ENCODE peak calls at places on chromosomes 1 and 21, in eight cellular contexts. One of them, this sample, is unnamed.

GRCh38 chr1:159817276-159818041 is 9.2 kb upstream of the SLAMF8 start:
- DNase-seq in colonic mucosa: no peak
- DNase-seq in prostate gland: no peak
- DNase-seq in neural progenitor cell: no peak
- DNase-seq in GM23248: peak
- DNase-seq in CD8-positive, alpha-beta T cell: no peak
- DNase-seq in tibial nerve: no peak
- DNase-seq in brain microvascular endothelial cell: peak
- DNase-seq in this sample: no peak

GRCh38 chr1:246246430-246246829 is 260.6 kb downstream of the SMYD3 start:
- DNase-seq in CD8-positive, alpha-beta T cell: no peak
- DNase-seq in colonic mucosa: no peak
- DNase-seq in GM23248: no peak
- DNase-seq in prostate gland: no peak
- DNase-seq in tibial nerve: no peak
- DNase-seq in neural progenitor cell: no peak
- DNase-seq in brain microvascular endothelial cell: no peak
- DNase-seq in this sample: no peak

GRCh38 chr1:68919070-68919469 is 422.2 kb upstream of the DEPDC1 start:
- DNase-seq in prostate gland: no peak
- DNase-seq in neural progenitor cell: no peak
- DNase-seq in CD8-positive, alpha-beta T cell: no peak
- DNase-seq in brain microvascular endothelial cell: no peak
- DNase-seq in colonic mucosa: no peak
- DNase-seq in GM23248: no peak
- DNase-seq in tibial nerve: no peak
- DNase-seq in this sample: no peak

GRCh38 chr1:109904105-109904817 is 6.4 kb upstream of the CSF1 start:
- DNase-seq in prostate gland: no peak
- DNase-seq in neural progenitor cell: no peak
- DNase-seq in CD8-positive, alpha-beta T cell: no peak
- DNase-seq in brain microvascular endothelial cell: no peak
- DNase-seq in colonic mucosa: no peak
- DNase-seq in GM23248: peak
- DNase-seq in tibial nerve: no peak
- DNase-seq in this sample: peak

GRCh38 chr21:15826908-15827601 is 97.3 kb downstream of the USP25 start:
- DNase-seq in colonic mucosa: no peak
- DNase-seq in prostate gland: no peak
- DNase-seq in brain microvascular endothelial cell: no peak
- DNase-seq in GM23248: no peak
- DNase-seq in neural progenitor cell: no peak
- DNase-seq in tibial nerve: no peak
- DNase-seq in CD8-positive, alpha-beta T cell: no peak
- DNase-seq in this sample: peak

GRCh38 chr1:247111259-247111635 is 7.1 kb upstream of the ZNF669 start:
- DNase-seq in colonic mucosa: no peak
- DNase-seq in CD8-positive, alpha-beta T cell: no peak
- DNase-seq in neural progenitor cell: peak
- DNase-seq in prostate gland: no peak
- DNase-seq in GM23248: peak
- DNase-seq in brain microvascular endothelial cell: no peak
- DNase-seq in tibial nerve: no peak
- DNase-seq in this sample: no peak

GRCh38 chr1:163604391-163604790 is 282.6 kb downstream of the NUF2 start:
- DNase-seq in CD8-positive, alpha-beta T cell: no peak
- DNase-seq in brain microvascular endothelial cell: no peak
- DNase-seq in neural progenitor cell: no peak
- DNase-seq in GM23248: no peak
- DNase-seq in tibial nerve: no peak
- DNase-seq in colonic mucosa: no peak
- DNase-seq in prostate gland: no peak
- DNase-seq in this sample: no peak

GRCh38 chr1:59852117-59852516 is 37.4 kb downstream of the HOOK1 start:
- DNase-seq in GM23248: no peak
- DNase-seq in tibial nerve: no peak
- DNase-seq in prostate gland: no peak
- DNase-seq in colonic mucosa: no peak
- DNase-seq in neural progenitor cell: no peak
- DNase-seq in brain microvascular endothelial cell: no peak
- DNase-seq in CD8-positive, alpha-beta T cell: no peak
- DNase-seq in this sample: no peak

GRCh38 chr1:203537806-203538464 is 44.0 kb downstream of the OPTC start:
- DNase-seq in prostate gland: peak
- DNase-seq in brain microvascular endothelial cell: peak
- DNase-seq in colonic mucosa: peak
- DNase-seq in tibial nerve: no peak
- DNase-seq in GM23248: peak
- DNase-seq in CD8-positive, alpha-beta T cell: no peak
- DNase-seq in neural progenitor cell: no peak
- DNase-seq in this sample: no peak

GRCh38 chr1:202954057-202954745 is 3.9 kb downstream of the ADIPOR1 start:
- DNase-seq in tibial nerve: no peak
- DNase-seq in CD8-positive, alpha-beta T cell: no peak
- DNase-seq in neural progenitor cell: no peak
- DNase-seq in GM23248: no peak
- DNase-seq in colonic mucosa: no peak
- DNase-seq in prostate gland: no peak
- DNase-seq in brain microvascular endothelial cell: no peak
- DNase-seq in this sample: no peak

GRCh38 chr1:178571807-178572206 is 58.9 kb downstream of the TEX35 start:
- DNase-seq in prostate gland: no peak
- DNase-seq in brain microvascular endothelial cell: no peak
- DNase-seq in colonic mucosa: no peak
- DNase-seq in neural progenitor cell: no peak
- DNase-seq in tibial nerve: no peak
- DNase-seq in GM23248: no peak
- DNase-seq in CD8-positive, alpha-beta T cell: no peak
- DNase-seq in this sample: no peak

DNA sequence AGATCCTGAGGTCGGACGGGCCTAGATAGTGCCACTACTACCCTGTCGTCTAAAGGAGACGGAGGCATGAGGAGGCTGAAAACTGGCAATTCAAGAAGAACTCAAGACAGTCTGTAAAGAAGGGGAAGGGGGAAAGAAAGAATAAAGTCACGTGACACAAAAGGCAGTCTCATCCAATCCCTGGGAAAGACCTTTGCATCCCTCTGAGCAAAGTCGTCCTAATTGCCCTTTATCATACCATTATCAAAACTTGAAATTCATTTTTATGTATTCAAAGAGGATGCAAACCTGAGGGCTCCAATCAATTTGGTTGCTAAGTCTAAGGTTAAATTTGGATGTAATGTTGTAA is 2.2 kb downstream of the DUSP10 start:
- DNase-seq in prostate gland: no peak
- DNase-seq in brain microvascular endothelial cell: no peak
- DNase-seq in neural progenitor cell: no peak
- DNase-seq in colonic mucosa: no peak
- DNase-seq in tibial nerve: no peak
- DNase-seq in GM23248: no peak
- DNase-seq in CD8-positive, alpha-beta T cell: no peak
- DNase-seq in this sample: no peak
- H3K4me3 ChIP-seq in prostate gland: no peak
- H3K4me3 ChIP-seq in brain microvascular endothelial cell: no peak
- H3K4me3 ChIP-seq in neural progenitor cell: no peak
- H3K4me3 ChIP-seq in colonic mucosa: no peak
- H3K4me3 ChIP-seq in tibial nerve: no peak
- H3K4me3 ChIP-seq in GM23248: peak
- H3K4me3 ChIP-seq in CD8-positive, alpha-beta T cell: no peak
- H3K4me3 ChIP-seq in this sample: no peak

DNA sequence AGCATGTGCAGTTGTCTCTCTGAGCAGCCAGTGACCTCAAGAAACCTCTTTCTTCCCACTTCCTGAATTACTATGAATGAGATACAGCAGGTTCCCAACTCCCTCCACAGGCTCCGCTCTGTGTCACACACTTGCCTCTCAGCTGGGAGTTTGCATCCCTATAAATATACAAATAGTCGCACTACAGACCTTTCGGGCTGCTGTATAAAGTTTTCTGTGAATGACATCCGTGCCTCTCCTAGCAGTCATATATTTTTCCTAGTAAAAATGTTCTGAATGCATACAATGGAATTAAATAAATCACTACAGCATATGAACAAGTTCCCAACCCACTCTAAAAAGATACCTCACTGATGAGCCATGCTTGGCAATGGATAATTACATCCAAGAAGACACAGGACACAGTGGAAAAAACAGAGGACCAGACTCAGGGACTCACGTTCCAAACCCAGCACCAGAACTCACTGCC is 66.8 kb downstream of the CAPZB start:
- DNase-seq in brain microvascular endothelial cell: peak
- DNase-seq in CD8-positive, alpha-beta T cell: no peak
- DNase-seq in GM23248: peak
- DNase-seq in colonic mucosa: no peak
- DNase-seq in prostate gland: no peak
- DNase-seq in tibial nerve: no peak
- DNase-seq in neural progenitor cell: no peak
- DNase-seq in this sample: no peak
- H3K4me3 ChIP-seq in brain microvascular endothelial cell: no peak
- H3K4me3 ChIP-seq in CD8-positive, alpha-beta T cell: no peak
- H3K4me3 ChIP-seq in GM23248: no peak
- H3K4me3 ChIP-seq in colonic mucosa: no peak
- H3K4me3 ChIP-seq in prostate gland: no peak
- H3K4me3 ChIP-seq in tibial nerve: no peak
- H3K4me3 ChIP-seq in neural progenitor cell: no peak
- H3K4me3 ChIP-seq in this sample: no peak

DNA sequence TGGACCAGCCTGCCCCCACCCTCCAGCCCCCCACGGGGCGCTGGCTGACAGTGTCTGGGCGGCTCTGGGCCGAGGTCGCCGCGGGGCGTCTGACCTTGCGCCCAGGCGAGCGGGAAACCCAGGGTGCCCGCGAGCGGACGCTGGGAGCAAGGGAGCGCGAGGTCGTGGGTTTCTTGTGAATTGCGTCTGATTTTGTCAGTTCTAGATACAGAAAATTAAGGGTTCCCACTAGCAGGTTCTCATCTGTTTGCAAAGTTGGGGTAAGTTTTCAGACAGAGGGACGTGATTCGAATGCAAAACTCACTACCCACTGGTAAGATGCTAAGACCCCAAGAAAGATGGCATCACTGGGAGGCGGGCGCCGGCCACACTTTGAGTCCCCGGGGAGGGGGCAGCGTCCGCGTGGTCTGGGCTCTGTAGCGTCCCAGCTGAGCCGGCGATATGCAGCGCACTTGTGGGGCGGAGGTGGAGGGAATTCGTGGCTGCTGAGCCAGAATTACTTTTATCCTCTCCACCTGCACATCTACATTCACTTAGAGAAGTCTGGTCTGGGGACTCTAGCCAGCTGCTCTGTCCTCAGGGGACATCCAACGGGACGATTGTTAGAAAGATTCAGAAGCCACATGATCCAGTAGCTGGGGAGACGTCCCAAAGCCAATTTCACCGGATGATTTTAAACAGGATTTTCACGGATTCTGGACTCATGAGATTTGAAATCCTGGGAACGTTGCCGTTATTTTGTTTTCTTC is 1.0 kb downstream of the JAM2 start:
- DNase-seq in GM23248: peak
- DNase-seq in CD8-positive, alpha-beta T cell: no peak
- DNase-seq in brain microvascular endothelial cell: no peak
- DNase-seq in prostate gland: peak
- DNase-seq in neural progenitor cell: peak
- DNase-seq in colonic mucosa: peak
- DNase-seq in tibial nerve: peak
- DNase-seq in this sample: no peak
- H3K4me3 ChIP-seq in GM23248: peak
- H3K4me3 ChIP-seq in CD8-positive, alpha-beta T cell: peak
- H3K4me3 ChIP-seq in brain microvascular endothelial cell: peak
- H3K4me3 ChIP-seq in prostate gland: peak
- H3K4me3 ChIP-seq in neural progenitor cell: peak
- H3K4me3 ChIP-seq in colonic mucosa: peak
- H3K4me3 ChIP-seq in tibial nerve: peak
- H3K4me3 ChIP-seq in this sample: peak

DNA sequence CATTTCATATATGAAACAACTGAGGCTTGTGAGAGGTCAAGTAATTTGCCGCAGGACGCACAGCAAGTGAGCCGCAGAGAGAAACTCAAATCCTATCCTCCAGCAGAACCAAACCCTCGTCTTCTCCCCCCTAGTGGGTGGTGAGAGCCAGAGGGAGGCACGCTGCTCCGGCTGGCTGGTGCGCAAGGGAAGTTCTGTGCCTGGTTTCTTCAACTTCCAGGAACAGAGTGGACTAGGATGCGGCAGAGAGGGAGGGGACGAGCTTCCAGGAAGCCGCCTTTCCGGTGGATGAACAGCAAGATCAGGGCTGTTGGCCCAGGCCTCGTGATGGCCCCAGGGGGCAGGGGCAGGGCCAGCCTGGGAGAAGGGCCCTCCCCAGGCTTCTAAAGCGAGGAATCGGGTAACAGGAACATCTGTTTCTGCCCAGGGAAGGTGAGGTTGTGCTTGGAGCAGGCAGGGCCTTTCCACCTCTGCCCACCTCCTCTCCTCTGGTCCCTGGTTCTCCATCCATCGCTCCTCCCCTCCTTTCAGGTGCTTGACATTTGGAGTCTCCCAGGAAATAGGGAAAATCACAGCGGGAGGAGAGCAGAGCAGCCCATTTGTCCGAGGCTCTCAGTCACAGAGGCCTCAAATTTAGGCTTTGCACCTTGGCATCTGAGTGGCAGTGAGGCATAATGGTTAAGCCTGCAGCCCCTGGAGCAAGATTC is 16.8 kb upstream of the PDIK1L start:
- DNase-seq in colonic mucosa: no peak
- DNase-seq in prostate gland: no peak
- DNase-seq in neural progenitor cell: peak
- DNase-seq in GM23248: peak
- DNase-seq in tibial nerve: peak
- DNase-seq in CD8-positive, alpha-beta T cell: no peak
- DNase-seq in brain microvascular endothelial cell: no peak
- DNase-seq in this sample: peak
- H3K4me3 ChIP-seq in colonic mucosa: no peak
- H3K4me3 ChIP-seq in prostate gland: no peak
- H3K4me3 ChIP-seq in neural progenitor cell: no peak
- H3K4me3 ChIP-seq in GM23248: no peak
- H3K4me3 ChIP-seq in tibial nerve: no peak
- H3K4me3 ChIP-seq in CD8-positive, alpha-beta T cell: no peak
- H3K4me3 ChIP-seq in brain microvascular endothelial cell: no peak
- H3K4me3 ChIP-seq in this sample: peak

GRCh38 chr1:235858784-235859183 is 7.9 kb downstream of the LYST start:
- DNase-seq in GM23248: no peak
- DNase-seq in neural progenitor cell: no peak
- DNase-seq in tibial nerve: no peak
- DNase-seq in colonic mucosa: no peak
- DNase-seq in prostate gland: no peak
- DNase-seq in CD8-positive, alpha-beta T cell: no peak
- DNase-seq in brain microvascular endothelial cell: no peak
- DNase-seq in this sample: no peak
- H3K4me3 ChIP-seq in GM23248: no peak
- H3K4me3 ChIP-seq in neural progenitor cell: no peak
- H3K4me3 ChIP-seq in tibial nerve: no peak
- H3K4me3 ChIP-seq in colonic mucosa: no peak
- H3K4me3 ChIP-seq in prostate gland: no peak
- H3K4me3 ChIP-seq in CD8-positive, alpha-beta T cell: no peak
- H3K4me3 ChIP-seq in brain microvascular endothelial cell: no peak
- H3K4me3 ChIP-seq in this sample: no peak

DNA sequence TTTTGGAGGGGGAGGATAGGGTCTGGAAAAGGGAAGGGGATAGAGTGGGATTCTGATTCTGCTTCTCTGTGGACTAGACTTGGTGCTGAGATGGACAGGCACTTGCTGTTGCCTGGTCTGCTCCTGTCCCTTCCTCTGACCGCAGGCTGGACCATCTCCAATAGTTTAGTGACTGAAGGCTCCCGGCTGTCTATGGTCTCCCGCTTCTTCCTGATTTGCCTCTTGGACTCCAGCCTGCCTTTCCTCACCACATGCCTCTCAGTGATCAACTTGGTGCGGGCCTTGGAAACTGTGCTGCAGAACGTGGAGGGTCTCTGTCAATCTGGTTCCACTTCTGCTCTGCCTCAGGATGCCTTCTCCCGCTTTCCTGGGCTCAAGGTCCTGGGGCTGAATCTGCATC is 6.3 kb upstream of the ZSCAN20 start:
- DNase-seq in neural progenitor cell: no peak
- DNase-seq in GM23248: no peak
- DNase-seq in CD8-positive, alpha-beta T cell: no peak
- DNase-seq in brain microvascular endothelial cell: no peak
- DNase-seq in prostate gland: no peak
- DNase-seq in tibial nerve: peak
- DNase-seq in colonic mucosa: no peak
- DNase-seq in this sample: peak
- H3K4me3 ChIP-seq in neural progenitor cell: no peak
- H3K4me3 ChIP-seq in GM23248: no peak
- H3K4me3 ChIP-seq in CD8-positive, alpha-beta T cell: no peak
- H3K4me3 ChIP-seq in brain microvascular endothelial cell: no peak
- H3K4me3 ChIP-seq in prostate gland: no peak
- H3K4me3 ChIP-seq in tibial nerve: no peak
- H3K4me3 ChIP-seq in colonic mucosa: no peak
- H3K4me3 ChIP-seq in this sample: no peak

This sample was measured in gastrocnemius medialis.